ENCODE peak calls at places on chromosomes 2 and 18, in four cellular contexts. O is lower lobe of right lung, I is amygdala, Q is Calu3. J is an unnamed sample.

GRCh38 chr2:132620115-132620514 is 49.9 kb downstream of the LYPD1 start:
- DNase-seq in O (no peak), I (no peak), Q (no peak), J (no peak)

GRCh38 chr2:28199995-28200394 is 192.7 kb upstream of the FOSL2 start:
- DNase-seq in O (no peak), I (no peak), Q (no peak), J (no peak)

GRCh38 chr18:5515007-5515744 is 28.6 kb downstream of the EPB41L3 start:
- DNase-seq in O (no peak), I (no peak), Q (no peak), J (no peak)

GRCh38 chr2:206457188-206457634 is 13.9 kb downstream of the ADAM23 start:
- DNase-seq in O (no peak), I (no peak), Q (peak), J (no peak)

GRCh38 chr2:235500761-235501662 is 7.2 kb downstream of the AGAP1 start:
- DNase-seq in O (no peak), I (no peak), Q (peak), J (no peak)

GRCh38 chr2:227472265-227473018 is 486 bp downstream of the AGFG1 start:
- DNase-seq in O (peak), I (no peak), Q (peak), J (peak)

GRCh38 chr2:116435648-116436047 is 1378.8 kb upstream of the DDX18 start:
- DNase-seq in O (no peak), I (no peak), Q (no peak), J (no peak)

GRCh38 chr18:37465922-37466321 is 99.7 kb downstream of the CELF4 start:
- DNase-seq in O (no peak), I (peak), Q (no peak), J (no peak)

GRCh38 chr2:63814114-63814513 is 27.6 kb upstream of the UGP2 start:
- DNase-seq in O (no peak), I (no peak), Q (no peak), J (no peak)

J was measured in colonic mucosa.